ENCODE peak calls at places on chromosomes 16 and 17, in ten cellular contexts. Q is transverse colon, S is SK-N-SH, O is GM23338, A is H1, K is sigmoid colon, R is suprapubic skin, B is stomach, E is vagina, M is GM12892. V is an unnamed sample.

GRCh38 chr16:25297151-25297787 is 39.6 kb upstream of the ZKSCAN2 start:
- DNase-seq in A (no peak), M (no peak), Q (no peak), R (no peak), K (no peak), O (no peak), B (no peak), S (no peak), E (no peak), V (no peak)

GRCh38 chr17:2197271-2197670 is 106.3 kb downstream of the SMG6 start:
- DNase-seq in O (no peak), B (no peak), A (no peak), S (no peak), M (no peak), E (no peak), K (no peak), Q (no peak), R (no peak), V (no peak)

GRCh38 chr16:10937068-10937859 is 5.0 kb downstream of the DEXI start:
- DNase-seq in S (no peak), A (no peak), E (no peak), B (peak; percentile 71), K (no peak), Q (no peak), O (no peak), R (no peak), M (no peak), V (no peak)

GRCh38 chr17:64278614-64279013 is 15.6 kb upstream of the TEX2 start:
- DNase-seq in K (no peak), B (no peak), E (no peak), R (no peak), M (no peak), O (no peak), A (no peak), Q (peak; percentile 20), S (no peak), V (no peak)

GRCh38 chr17:78242024-78242742 is 10.8 kb downstream of the TMEM235 start:
- DNase-seq in M (no peak), R (no peak), S (no peak), K (no peak), B (no peak), E (no peak), Q (no peak), O (no peak), A (no peak), V (no peak)

GRCh38 chr16:12420661-12421209 is 383.0 kb downstream of the CPPED1 start:
- DNase-seq in R (no peak), M (no peak), K (peak; percentile 22), Q (no peak), A (no peak), O (no peak), S (no peak), B (no peak), E (no peak), V (no peak)

GRCh38 chr16:12417051-12417818 is 386.5 kb downstream of the CPPED1 start:
- DNase-seq in S (no peak), K (no peak), O (no peak), A (no peak), R (no peak), M (no peak), E (no peak), B (no peak), Q (no peak), V (no peak)

GRCh38 chr16:71358464-71359031 is at the start of gene CALB2:
- DNase-seq in O (peak; percentile 85), E (no peak), B (peak; percentile 79), R (peak; percentile 67), A (peak; percentile 27), K (peak; percentile 77), Q (peak; percentile 64), M (peak; percentile 86), S (peak; percentile 91), V (peak; percentile 46)

GRCh38 chr17:39576187-39576586 is 31.5 kb downstream of the NEUROD2 start:
- DNase-seq in K (no peak), O (peak; percentile 83), E (no peak), M (no peak), A (no peak), S (peak; percentile 87), B (no peak), R (no peak), Q (no peak), V (no peak)

GRCh38 chr17:39568710-39569109 is 39.0 kb downstream of the NEUROD2 start:
- DNase-seq in O (no peak), B (no peak), R (no peak), Q (no peak), E (no peak), S (no peak), K (no peak), A (no peak), M (no peak), V (no peak)

GRCh38 chr17:39579318-39580081 is 28.2 kb downstream of the NEUROD2 start:
- DNase-seq in S (no peak), M (no peak), R (no peak), O (peak; percentile 74), B (no peak), A (no peak), E (no peak), Q (no peak), K (no peak), V (no peak)

GRCh38 chr17:39578272-39578671 is 29.4 kb downstream of the NEUROD2 start:
- DNase-seq in R (no peak), M (no peak), Q (no peak), O (no peak), A (no peak), S (no peak), E (no peak), B (no peak), K (no peak), V (no peak)

DNA sequence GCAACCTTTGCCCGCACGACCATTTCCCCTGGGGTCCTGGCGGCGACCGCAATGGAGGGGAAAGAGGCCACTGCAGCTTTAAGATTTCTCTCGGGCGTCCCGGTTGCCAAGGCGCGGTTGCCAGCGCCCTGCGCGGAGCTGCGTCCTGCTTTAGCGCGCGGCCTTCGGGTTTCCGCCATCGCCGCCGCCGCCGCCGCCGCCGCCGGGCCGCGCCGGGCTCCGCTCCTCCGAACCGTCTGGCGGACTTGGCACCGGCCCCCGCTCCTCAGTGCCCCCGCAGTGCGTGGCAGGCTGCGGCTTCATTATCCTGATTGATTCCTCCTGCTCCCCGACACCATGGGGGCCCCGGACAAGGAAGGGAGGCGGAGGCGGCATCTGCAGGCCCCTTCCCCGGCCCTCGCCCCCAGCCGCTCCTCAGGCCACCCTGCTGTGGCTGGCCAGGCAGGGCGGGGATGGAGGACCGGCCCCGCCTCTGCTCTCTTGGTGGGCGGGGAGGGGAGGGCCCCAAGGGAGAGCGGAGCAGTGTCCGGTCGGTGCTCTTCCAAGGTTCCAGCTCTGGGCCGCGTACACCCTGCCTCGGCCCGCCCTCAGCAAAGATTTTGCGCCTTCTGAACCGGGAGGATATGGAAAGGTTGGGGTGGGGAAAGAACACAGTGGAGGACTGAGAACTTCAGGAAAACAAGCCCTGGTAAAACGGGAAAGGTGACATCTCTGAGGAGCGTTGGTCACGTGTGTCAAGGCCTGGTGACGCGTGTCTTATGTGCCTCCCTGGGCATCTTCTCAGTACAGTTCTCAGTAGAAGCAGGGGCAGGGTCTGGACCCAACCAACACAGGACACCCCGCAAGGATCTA is 34.0 kb downstream of the NEUROD2 start:
- DNase-seq in A (no peak), R (peak; percentile 75), E (no peak), S (peak; percentile 96), Q (peak; percentile 69), B (peak; percentile 67), K (peak; percentile 87), O (peak; percentile 87), M (peak; percentile 73), V (peak; percentile 66)
- TF ChIP-seq POLR2AphosphoS5 in A (no peak), R (no peak), E (peak; percentile 74), S (peak; percentile 24), Q (peak; percentile 11), B (no peak), K (no peak), O (peak; percentile 60), M (no peak), V (peak; percentile 30)

GRCh38 chr16:27256861-27257260 is 11.7 kb downstream of the NSMCE1 start:
- DNase-seq in Q (no peak), E (no peak), R (no peak), K (no peak), B (no peak), O (no peak), M (no peak), S (no peak), A (no peak), V (no peak)

GRCh38 chr16:27254262-27254811 is 14.2 kb downstream of the NSMCE1 start:
- DNase-seq in R (no peak), E (no peak), M (no peak), S (no peak), A (no peak), O (no peak), Q (no peak), K (no peak), B (no peak), V (no peak)

GRCh38 chr16:27251561-27252205 is 16.9 kb downstream of the NSMCE1 start:
- DNase-seq in M (no peak), S (no peak), B (no peak), R (no peak), A (no peak), E (no peak), K (no peak), O (no peak), Q (no peak), V (no peak)

GRCh38 chr16:27252206-27252585 is 16.4 kb downstream of the NSMCE1 start:
- DNase-seq in E (no peak), A (no peak), S (no peak), M (no peak), B (no peak), R (no peak), K (no peak), O (no peak), Q (no peak), V (no peak)

GRCh38 chr16:27253526-27253930 is 15.0 kb downstream of the NSMCE1 start:
- DNase-seq in R (no peak), B (no peak), E (no peak), M (no peak), S (no peak), Q (no peak), A (no peak), K (no peak), O (no peak), V (no peak)
- TF ChIP-seq POLR2AphosphoS5 in R (no peak), B (no peak), E (no peak), M (no peak), S (no peak), Q (no peak), A (no peak), K (no peak), O (no peak), V (no peak)

GRCh38 chr16:57265850-57266530 is 18.5 kb downstream of the PLLP start:
- DNase-seq in K (no peak), M (no peak), A (no peak), Q (peak; percentile 82), O (no peak), R (no peak), B (peak; percentile 93), S (peak; percentile 91), E (no peak), V (peak; percentile 80)
- TF ChIP-seq POLR2AphosphoS5 in K (no peak), M (no peak), A (no peak), Q (no peak), O (no peak), R (no peak), B (peak; percentile 24), S (no peak), E (peak; percentile 13), V (no peak)

GRCh38 chr16:19938536-19938935 is 53.9 kb upstream of the GPRC5B start:
- DNase-seq in R (no peak), A (no peak), M (no peak), O (no peak), B (no peak), K (no peak), S (no peak), E (no peak), Q (no peak), V (no peak)

GRCh38 chr16:19935696-19936095 is 51.0 kb upstream of the GPRC5B start:
- DNase-seq in E (no peak), A (no peak), O (no peak), R (no peak), M (no peak), Q (no peak), B (no peak), K (no peak), S (peak; percentile 49), V (no peak)

GRCh38 chr16:19940195-19940594 is 55.5 kb upstream of the GPRC5B start:
- DNase-seq in B (no peak), O (no peak), S (no peak), E (no peak), R (no peak), A (no peak), M (no peak), Q (no peak), K (no peak), V (no peak)

GRCh38 chr16:19933740-19934139 is 49.1 kb upstream of the GPRC5B start:
- DNase-seq in S (no peak), R (no peak), K (no peak), E (no peak), B (no peak), M (no peak), O (peak; percentile 42), Q (no peak), A (no peak), V (no peak)

GRCh38 chr16:19936431-19936830 is 51.8 kb upstream of the GPRC5B start:
- DNase-seq in O (no peak), E (no peak), B (no peak), A (no peak), S (no peak), Q (no peak), R (no peak), K (no peak), M (no peak), V (no peak)
- TF ChIP-seq POLR2AphosphoS5 in O (no peak), E (no peak), B (no peak), A (no peak), S (no peak), Q (no peak), R (no peak), K (no peak), M (no peak), V (no peak)

V was measured in breast epithelium.